ENCODE peak calls at places on chromosomes 16 and 17, in eight cellular contexts. H, S, C, V, N, Q, W and O are unnamed samples.

GRCh38 chr16:8113843-8114242 is 476.5 kb downstream of the TMEM114 start:
- DNase-seq in H (no peak), S (no peak), C (no peak), V (no peak), N (no peak), Q (no peak), W (no peak), O (no peak)

GRCh38 chr16:84941916-84942315 is 69.4 kb downstream of the ZDHHC7 start:
- DNase-seq in H (no peak), S (no peak), C (no peak), V (peak), N (no peak), Q (peak), W (peak), O (peak)

GRCh38 chr16:84425696-84426095 is 57.4 kb downstream of the ATP2C2 start:
- DNase-seq in H (no peak), S (no peak), C (no peak), V (no peak), N (no peak), Q (no peak), W (no peak), O (no peak)

GRCh38 chr16:81738831-81739496 is 40.1 kb upstream of the PLCG2 start:
- DNase-seq in H (no peak), S (no peak), C (peak), V (no peak), N (no peak), Q (no peak), W (no peak), O (no peak)

GRCh38 chr16:67197704-67198103 is 1.2 kb upstream of the ELMO3 start:
- DNase-seq in H (no peak), S (no peak), C (no peak), V (no peak), N (no peak), Q (no peak), W (no peak), O (no peak)

GRCh38 chr17:32634167-32634566 is 147.4 kb downstream of the CDK5R1 start:
- DNase-seq in H (no peak), S (no peak), C (no peak), V (no peak), N (no peak), Q (no peak), W (no peak), O (no peak)

GRCh38 chr16:5030251-5030870 is 3.4 kb downstream of the NAGPA start:
- DNase-seq in H (no peak), S (no peak), C (no peak), V (no peak), N (no peak), Q (no peak), W (no peak), O (no peak)

GRCh38 chr16:21302454-21302853 is 24.4 kb upstream of the CRYM start:
- DNase-seq in H (no peak), S (peak), C (no peak), V (no peak), N (no peak), Q (peak), W (no peak), O (no peak)

GRCh38 chr17:42337442-42337841 is 49.1 kb downstream of the STAT5A start:
- DNase-seq in H (no peak), S (no peak), C (no peak), V (no peak), N (no peak), Q (peak), W (peak), O (no peak)

GRCh38 chr17:52120465-52120864 is 38.0 kb downstream of the CA10 start:
- DNase-seq in H (no peak), S (no peak), C (no peak), V (no peak), N (no peak), Q (no peak), W (no peak), O (no peak)

GRCh38 chr17:77564278-77564920 is 394.1 kb upstream of the TNRC6C start:
- DNase-seq in H (no peak), S (no peak), C (peak), V (no peak), N (no peak), Q (no peak), W (no peak), O (no peak)

GRCh38 chr17:80827646-80828643 is 163.7 kb upstream of the CHMP6 start:
- DNase-seq in H (no peak), S (peak), C (no peak), V (peak), N (no peak), Q (no peak), W (peak), O (no peak)

GRCh38 chr17:75109407-75110236 is at the start of gene ARMC7:
- DNase-seq in H (peak), S (peak), C (peak), V (peak), N (peak), Q (peak), W (peak), O (peak)

GRCh38 chr17:82228842-82229685 is at the start of gene SLC16A3:
- DNase-seq in H (no peak), S (no peak), C (peak), V (peak), N (no peak), Q (peak), W (peak), O (peak)

GRCh38 chr16:58615280-58615679 is 14.3 kb downstream of the CNOT1 start:
- DNase-seq in H (no peak), S (no peak), C (no peak), V (no peak), N (no peak), Q (peak), W (no peak), O (no peak)

GRCh38 chr17:83133302-83134121 is 54.1 kb downstream of the METRNL start:
- DNase-seq in H (no peak), S (no peak), C (no peak), V (peak), N (no peak), Q (no peak), W (no peak), O (peak)

GRCh38 chr16:1300664-1301476 is 8.6 kb upstream of the UBE2I start:
- DNase-seq in H (peak), S (peak), C (peak), V (no peak), N (no peak), Q (peak), W (no peak), O (peak)

GRCh38 chr17:51015145-51015558 is 105.5 kb downstream of the SPAG9 start:
- DNase-seq in H (no peak), S (no peak), C (no peak), V (no peak), N (peak), Q (peak), W (peak), O (no peak)

GRCh38 chr16:12255473-12255872 is 278.9 kb downstream of the SNX29 start:
- DNase-seq in H (no peak), S (no peak), C (no peak), V (no peak), N (no peak), Q (peak), W (no peak), O (no peak)

GRCh38 chr17:67051837-67052236 is 7.5 kb downstream of the CACNG1 start:
- DNase-seq in H (no peak), S (no peak), C (no peak), V (no peak), N (no peak), Q (no peak), W (no peak), O (no peak)

GRCh38 chr16:53232826-53233529 is 178.2 kb downstream of the CHD9 start:
- DNase-seq in H (no peak), S (no peak), C (no peak), V (no peak), N (no peak), Q (peak), W (peak), O (no peak)

GRCh38 chr17:4038076-4038475 is 73.8 kb upstream of the ATP2A3 start:
- DNase-seq in H (no peak), S (no peak), C (no peak), V (no peak), N (no peak), Q (no peak), W (no peak), O (no peak)

GRCh38 chr17:70034158-70034557 is 40.9 kb upstream of the KCNJ16 start:
- DNase-seq in H (no peak), S (no peak), C (no peak), V (no peak), N (no peak), Q (no peak), W (no peak), O (no peak)

GRCh38 chr16:86824751-86825310 is 246.5 kb downstream of the FOXL1 start:
- DNase-seq in H (no peak), S (peak), C (no peak), V (no peak), N (no peak), Q (no peak), W (peak), O (no peak)

GRCh38 chr16:79053577-79053976 is 547.0 kb downstream of the MAF start:
- DNase-seq in H (no peak), S (no peak), C (no peak), V (no peak), N (no peak), Q (no peak), W (no peak), O (no peak)

GRCh38 chr16:483351-484075 is 44.0 kb upstream of the CAPN15 start:
- DNase-seq in H (no peak), S (peak), C (no peak), V (no peak), N (no peak), Q (no peak), W (peak), O (no peak)

GRCh38 chr17:633133-633532 is 81.5 kb downstream of the VPS53 start:
- DNase-seq in H (no peak), S (peak), C (no peak), V (no peak), N (no peak), Q (peak), W (no peak), O (no peak)

GRCh38 chr16:3863587-3863986 is 16.9 kb downstream of the CREBBP start:
- DNase-seq in H (no peak), S (no peak), C (no peak), V (no peak), N (no peak), Q (no peak), W (no peak), O (no peak)

GRCh38 chr16:89482087-89482823 is 8.1 kb downstream of the ANKRD11 start:
- DNase-seq in H (no peak), S (no peak), C (no peak), V (no peak), N (no peak), Q (no peak), W (no peak), O (no peak)

GRCh38 chr16:71807905-71808592 is 585 bp downstream of the AP1G1 start:
- DNase-seq in H (no peak), S (peak), C (no peak), V (peak), N (no peak), Q (peak), W (peak), O (no peak)

GRCh38 chr16:14061732-14062259 is 9.3 kb upstream of the MRTFB start:
- DNase-seq in H (no peak), S (no peak), C (no peak), V (no peak), N (peak), Q (no peak), W (no peak), O (no peak)

GRCh38 chr17:82385559-82386255 is 14.1 kb downstream of the UTS2R start:
- DNase-seq in H (no peak), S (no peak), C (no peak), V (no peak), N (no peak), Q (no peak), W (no peak), O (no peak)

GRCh38 chr16:4994719-4995434 is 36.7 kb downstream of the SEC14L5 start:
- DNase-seq in H (no peak), S (no peak), C (no peak), V (no peak), N (peak), Q (peak), W (no peak), O (no peak)